ENCODE peak calls at places on chromosome 14, in eight cellular contexts. U is pancreas, J is kidney epithelial cell, X is brain microvascular endothelial cell, A is dorsolateral prefrontal cortex, Y is WERI-Rb-1, N is bronchial epithelial cell, B is tibial nerve. F is an unnamed sample.

GRCh38 chr14:51607677-51608076 is 44.0 kb upstream of the FRMD6 start:
- DNase-seq in X (peak; percentile 63), U (no peak), Y (no peak), A (no peak), N (no peak), B (no peak), J (no peak), F (peak; percentile 99)

GRCh38 chr14:100604709-100605108 is 17.5 kb upstream of the BEGAIN start:
- DNase-seq in Y (no peak), N (no peak), B (no peak), X (no peak), A (peak; percentile 41), J (no peak), U (no peak), F (no peak)

GRCh38 chr14:92930737-92931602 is 8.0 kb downstream of the CHGA start:
- DNase-seq in J (no peak), X (no peak), Y (no peak), N (peak; percentile 59), A (no peak), B (no peak), U (peak; percentile 31), F (peak; percentile 9)

GRCh38 chr14:99215277-99215676 is 56.7 kb downstream of the BCL11B start:
- DNase-seq in J (no peak), A (no peak), X (peak; percentile 38), B (no peak), U (no peak), N (peak; percentile 6), Y (no peak), F (peak; percentile 38)

GRCh38 chr14:50366115-50366514 is 30.6 kb downstream of the CDKL1 start:
- DNase-seq in Y (no peak), B (no peak), N (no peak), A (no peak), X (no peak), J (no peak), U (no peak), F (no peak)

GRCh38 chr14:93402951-93403350 is 27.8 kb upstream of the UNC79 start:
- DNase-seq in Y (no peak), U (no peak), N (no peak), B (no peak), A (no peak), J (no peak), X (no peak), F (no peak)

GRCh38 chr14:94123868-94124267 is 5.5 kb downstream of the IFI27L2 start:
- DNase-seq in A (no peak), N (no peak), J (no peak), U (no peak), X (no peak), B (no peak), Y (no peak), F (no peak)

GRCh38 chr14:72457641-72458040 is 436.3 kb downstream of the DPF3 start:
- DNase-seq in A (no peak), U (no peak), B (no peak), J (no peak), Y (no peak), N (peak; percentile 17), X (peak; percentile 90), F (peak; percentile 28)

GRCh38 chr14:93095742-93096510 is 19.8 kb downstream of the ITPK1 start:
- DNase-seq in Y (no peak), N (no peak), J (no peak), U (peak; percentile 54), B (no peak), A (no peak), X (no peak), F (no peak)

GRCh38 chr14:31921251-31921650 is 155.9 kb upstream of the ARHGAP5 start:
- DNase-seq in J (no peak), U (no peak), X (no peak), N (peak; percentile 26), B (no peak), Y (no peak), A (no peak), F (no peak)

GRCh38 chr14:77066555-77067172 is 31.4 kb upstream of the CIPC start:
- DNase-seq in U (no peak), Y (no peak), B (no peak), N (no peak), J (no peak), X (no peak), A (no peak), F (no peak)

GRCh38 chr14:23562822-23563472 is 4.6 kb downstream of the AP1G2 start:
- DNase-seq in J (no peak), Y (peak; percentile 72), X (peak; percentile 38), U (no peak), N (peak; percentile 36), A (no peak), B (peak; percentile 51), F (no peak)

GRCh38 chr14:61535032-61535431 is 160.3 kb upstream of the HIF1A start:
- DNase-seq in U (no peak), A (no peak), J (no peak), X (no peak), B (no peak), Y (no peak), N (no peak), F (no peak)

GRCh38 chr14:75247286-75247922 is 31.2 kb upstream of the FOS start:
- DNase-seq in X (no peak), A (no peak), Y (no peak), J (no peak), N (no peak), B (no peak), U (no peak), F (no peak)

GRCh38 chr14:31949709-31950108 is 127.4 kb upstream of the ARHGAP5 start:
- DNase-seq in X (no peak), A (no peak), B (no peak), U (no peak), N (peak; percentile 90), Y (no peak), J (no peak), F (no peak)

GRCh38 chr14:24848427-24848826 is 201.5 kb downstream of the STXBP6 start:
- DNase-seq in U (no peak), B (no peak), N (peak; percentile 5), X (peak; percentile 24), Y (no peak), A (no peak), J (no peak), F (no peak)

GRCh38 chr14:20799955-20800544 is 2.6 kb downstream of the RNASE1 start:
- DNase-seq in X (no peak), J (no peak), U (no peak), N (no peak), B (peak; percentile 31), Y (no peak), A (no peak), F (no peak)

GRCh38 chr14:20801726-20802125 is 918 bp downstream of the RNASE1 start:
- DNase-seq in J (no peak), N (no peak), X (no peak), Y (no peak), A (peak; percentile 47), B (no peak), U (peak; percentile 75), F (no peak)

GRCh38 chr14:20805485-20805884 is 2.8 kb upstream of the RNASE1 start:
- DNase-seq in N (no peak), B (no peak), J (no peak), U (no peak), Y (no peak), X (no peak), A (no peak), F (no peak)

GRCh38 chr14:20802341-20803084 is at the start of gene RNASE1:
- DNase-seq in Y (no peak), J (no peak), X (no peak), N (peak; percentile 80), U (no peak), B (peak; percentile 59), A (peak; percentile 75), F (no peak)

DNA sequence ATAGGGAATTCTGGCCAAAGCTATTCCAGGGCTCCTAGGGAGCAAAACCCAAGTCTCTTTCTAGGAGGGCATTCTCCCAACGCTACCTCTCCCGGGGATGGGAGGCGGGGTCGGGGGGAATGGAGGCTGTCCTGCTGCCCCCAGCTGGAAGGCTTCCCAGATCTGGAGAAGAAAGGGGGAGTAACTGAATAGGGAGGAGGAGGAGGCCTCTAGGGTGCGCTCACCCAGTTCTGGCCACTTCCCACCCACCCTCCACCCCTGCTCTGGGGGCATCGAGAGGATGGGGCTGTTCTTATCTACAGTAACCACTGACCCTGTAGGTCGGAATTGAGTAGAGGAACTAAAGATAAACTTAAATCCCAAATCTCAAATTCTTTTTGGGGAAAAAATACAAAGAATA is 577 bp upstream of the RNASE1 start:
- DNase-seq in X (no peak), B (no peak), A (peak; percentile 56), U (no peak), Y (no peak), N (no peak), J (no peak), F (no peak)
- TF ChIP-seq CTCF in X (no peak), B (no peak), A (no peak), U (no peak), Y (no peak), N (no peak), J (no peak), F (no peak)

DNA sequence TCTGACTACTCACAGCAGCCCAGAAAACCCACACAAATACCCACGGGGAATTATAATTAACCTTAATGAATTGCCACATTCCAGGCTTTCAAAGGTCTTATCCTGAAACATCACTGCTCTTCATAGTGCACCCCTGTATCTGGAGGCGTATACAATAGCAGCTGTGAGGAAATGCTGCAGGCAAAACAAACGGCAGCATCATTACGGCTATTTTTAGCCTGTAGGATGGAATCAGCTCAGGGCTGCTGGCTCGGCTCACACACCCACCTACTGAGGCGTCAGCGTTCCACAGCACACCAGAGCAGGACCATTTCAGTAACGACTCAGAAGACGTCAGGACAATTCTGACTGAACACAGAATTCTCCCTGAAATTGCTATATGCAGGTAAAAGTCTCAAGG is 648.4 kb downstream of the RPS29 start:
- DNase-seq in A (no peak), B (no peak), U (no peak), J (no peak), N (no peak), Y (no peak), X (peak; percentile 54), F (no peak)
- H3K4me3 ChIP-seq in A (no peak overlapping the region), B (no peak overlapping the region), U (no peak overlapping the region), J (no peak overlapping the region), N (no peak overlapping the region), Y (no peak overlapping the region), X (no peak overlapping the region), F (no peak overlapping the region)

GRCh38 chr14:67766035-67766680 is 50.2 kb downstream of the ZFYVE26 start:
- DNase-seq in B (no peak), X (no peak), N (no peak), A (no peak), J (no peak), Y (peak; percentile 20), U (no peak), F (no peak)
- TF ChIP-seq CTCF in B (no peak), X (no peak), N (peak; percentile 10), A (no peak), J (no peak), Y (peak; percentile 55), U (no peak), F (no peak)

DNA sequence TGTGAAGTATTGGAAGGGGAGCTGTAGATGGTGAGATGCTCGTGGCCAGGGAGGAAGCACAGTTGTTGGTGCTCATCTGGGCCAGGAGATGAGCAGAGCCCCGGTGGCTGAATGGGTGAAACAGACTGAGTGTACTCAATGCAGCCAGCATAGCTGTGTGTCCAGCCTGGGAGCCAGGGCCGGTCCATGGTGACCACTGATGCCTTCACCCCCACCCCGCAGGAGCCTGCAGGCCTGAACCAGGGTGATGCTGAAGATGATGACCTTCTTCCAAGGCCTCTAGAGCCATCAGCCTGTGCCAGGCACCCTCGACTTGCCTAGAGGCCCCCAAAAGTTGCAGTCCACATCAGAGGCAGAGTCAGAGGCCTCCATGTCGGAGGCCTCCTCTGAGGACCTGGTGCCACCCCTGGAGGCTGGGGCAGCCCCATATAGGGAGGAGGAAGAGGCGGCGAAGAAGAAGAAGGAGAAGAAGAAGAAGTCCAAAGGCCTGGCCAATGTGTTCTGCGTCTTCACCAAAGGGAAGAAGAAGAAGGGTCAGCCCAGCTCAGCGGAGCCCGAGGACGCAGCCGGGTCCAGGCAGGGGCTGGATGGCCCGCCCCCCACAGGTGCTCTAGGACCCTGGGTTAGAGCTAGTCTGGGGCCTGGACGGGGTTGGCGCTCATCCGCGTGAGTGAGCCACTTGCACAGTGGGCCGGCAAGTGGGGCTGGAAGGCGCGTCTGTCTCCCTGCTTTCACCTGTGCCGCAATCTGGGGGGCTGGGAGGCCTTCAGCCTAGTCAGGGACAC is 3.0 kb downstream of the TNFAIP2 start:
- DNase-seq in N (no peak), J (no peak), X (no peak), B (no peak), A (no peak), U (no peak), Y (no peak), F (no peak)
- H3K4me3 ChIP-seq in N (peak overlapping the region; percentile 11), J (peak overlapping the region; percentile 26), X (no peak overlapping the region), B (no peak overlapping the region), A (peak overlapping the region; percentile 11), U (peak overlapping the region; percentile 45), Y (peak overlapping the region; percentile 21), F (peak overlapping the region; percentile 6)